ENCODE peak calls at places on chromosomes 16 and 17, in six cellular contexts. G is colonic mucosa, W is fibroblast of the aortic adventitia, I is A549, L is cardiac fibroblast, D is RWPE1. J is an unnamed sample.

GRCh38 chr17:78163881-78164747 is 4.3 kb upstream of the SYNGR2 start:
- DNase-seq in G (no peak), W (no peak), I (no peak), L (no peak), D (no peak), J (no peak)

GRCh38 chr17:17682293-17682736 is 1.1 kb downstream of the RAI1 start:
- DNase-seq in G (peak; percentile 51), W (peak; percentile 28), I (peak; percentile 58), L (peak; percentile 36), D (no peak), J (no peak)

GRCh38 chr17:49748791-49749190 is 15.1 kb downstream of the FAM117A start:
- DNase-seq in G (no peak), W (no peak), I (no peak), L (no peak), D (no peak), J (no peak)

GRCh38 chr16:84462296-84463210 is 41.9 kb downstream of the MEAK7 start:
- DNase-seq in G (no peak), W (no peak), I (no peak), L (no peak), D (no peak), J (no peak)

GRCh38 chr17:29179232-29180036 is 764 bp downstream of the MYO18A start:
- DNase-seq in G (peak; percentile 95), W (no peak), I (peak; percentile 84), L (no peak), D (peak; percentile 83), J (peak; percentile 35)

GRCh38 chr17:40922239-40922638 is 15.2 kb downstream of the KRT23 start:
- DNase-seq in G (no peak), W (peak; percentile 83), I (peak; percentile 80), L (peak; percentile 89), D (peak; percentile 56), J (no peak)

GRCh38 chr17:3944485-3945388 is 19.5 kb downstream of the ATP2A3 start:
- DNase-seq in G (peak; percentile 37), W (peak; percentile 49), I (peak; percentile 36), L (peak; percentile 30), D (peak; percentile 72), J (no peak)

GRCh38 chr17:80248894-80249710 is 11.6 kb upstream of the RNF213 start:
- DNase-seq in G (no peak), W (no peak), I (no peak), L (no peak), D (no peak), J (no peak)

GRCh38 chr16:22322021-22322471 is 24.8 kb downstream of the POLR3E start:
- DNase-seq in G (no peak), W (no peak), I (no peak), L (no peak), D (no peak), J (no peak)

GRCh38 chr17:1783834-1784611 is 22.2 kb downstream of the SERPINF1 start:
- DNase-seq in G (peak; percentile 52), W (peak; percentile 99), I (peak; percentile 68), L (peak; percentile 97), D (peak; percentile 61), J (no peak)

GRCh38 chr17:68100000-68100641 is 64.6 kb downstream of the KPNA2 start:
- DNase-seq in G (no peak), W (no peak), I (no peak), L (no peak), D (no peak), J (no peak)

GRCh38 chr16:24178496-24178895 is 77.6 kb upstream of the CACNG3 start:
- DNase-seq in G (no peak), W (no peak), I (no peak), L (no peak), D (peak; percentile 8), J (no peak)

GRCh38 chr16:58497468-58497867 is 2.5 kb upstream of the NDRG4 start:
- DNase-seq in G (no peak), W (no peak), I (no peak), L (no peak), D (no peak), J (no peak)

GRCh38 chr17:58242171-58242784 is 3.9 kb downstream of the LPO start:
- DNase-seq in G (no peak), W (no peak), I (no peak), L (no peak), D (no peak), J (no peak)

GRCh38 chr16:70391446-70391845 is 44.7 kb downstream of the DDX19A start:
- DNase-seq in G (no peak), W (no peak), I (no peak), L (no peak), D (no peak), J (no peak)

GRCh38 chr17:5788266-5788900 is 204.1 kb upstream of the NLRP1 start:
- DNase-seq in G (no peak), W (peak; percentile 11), I (no peak), L (peak; percentile 51), D (peak; percentile 67), J (no peak)

GRCh38 chr17:81685108-81685507 is 1.3 kb downstream of the HGS start:
- DNase-seq in G (no peak), W (peak; percentile 41), I (no peak), L (peak; percentile 82), D (peak; percentile 86), J (no peak)

GRCh38 chr17:14337596-14338079 is 36.8 kb downstream of the HS3ST3B1 start:
- DNase-seq in G (no peak), W (no peak), I (no peak), L (no peak), D (no peak), J (no peak)

GRCh38 chr16:51012396-51012795 is 138.7 kb downstream of the SALL1 start:
- DNase-seq in G (no peak), W (no peak), I (no peak), L (no peak), D (no peak), J (no peak)

GRCh38 chr16:17476414-17477259 is 5.9 kb upstream of the XYLT1 start:
- DNase-seq in G (peak; percentile 63), W (peak; percentile 81), I (peak; percentile 53), L (peak; percentile 73), D (peak; percentile 77), J (no peak)

GRCh38 chr17:11986939-11987329 is 10.3 kb downstream of the ZNF18 start:
- DNase-seq in G (no peak), W (peak; percentile 77), I (peak; percentile 66), L (peak; percentile 75), D (peak; percentile 41), J (no peak)

GRCh38 chr17:51275381-51275780 is 15.0 kb downstream of the UTP18 start:
- DNase-seq in G (no peak), W (peak; percentile 82), I (no peak), L (peak; percentile 78), D (no peak), J (no peak)

GRCh38 chr16:55257971-55258613 is 65.9 kb upstream of the IRX6 start:
- DNase-seq in G (peak; percentile 66), W (peak; percentile 65), I (peak; percentile 51), L (peak; percentile 34), D (peak; percentile 48), J (no peak)

GRCh38 chr17:21167303-21167702 is 40.5 kb downstream of the DHRS7B start:
- DNase-seq in G (no peak), W (peak; percentile 58), I (no peak), L (peak; percentile 20), D (no peak), J (no peak)

GRCh38 chr16:29820730-29821662 is 734 bp downstream of the MVP start:
- DNase-seq in G (peak; percentile 94), W (peak; percentile 66), I (peak; percentile 59), L (peak; percentile 45), D (peak; percentile 73), J (no peak)

GRCh38 chr17:77505460-77505769 is 364.6 kb downstream of the SEC14L1 start:
- DNase-seq in G (no peak), W (no peak), I (no peak), L (no peak), D (no peak), J (no peak)

GRCh38 chr17:27461192-27461859 is 5.1 kb downstream of the KSR1 start:
- DNase-seq in G (no peak), W (peak; percentile 41), I (no peak), L (no peak), D (no peak), J (no peak)

DNA sequence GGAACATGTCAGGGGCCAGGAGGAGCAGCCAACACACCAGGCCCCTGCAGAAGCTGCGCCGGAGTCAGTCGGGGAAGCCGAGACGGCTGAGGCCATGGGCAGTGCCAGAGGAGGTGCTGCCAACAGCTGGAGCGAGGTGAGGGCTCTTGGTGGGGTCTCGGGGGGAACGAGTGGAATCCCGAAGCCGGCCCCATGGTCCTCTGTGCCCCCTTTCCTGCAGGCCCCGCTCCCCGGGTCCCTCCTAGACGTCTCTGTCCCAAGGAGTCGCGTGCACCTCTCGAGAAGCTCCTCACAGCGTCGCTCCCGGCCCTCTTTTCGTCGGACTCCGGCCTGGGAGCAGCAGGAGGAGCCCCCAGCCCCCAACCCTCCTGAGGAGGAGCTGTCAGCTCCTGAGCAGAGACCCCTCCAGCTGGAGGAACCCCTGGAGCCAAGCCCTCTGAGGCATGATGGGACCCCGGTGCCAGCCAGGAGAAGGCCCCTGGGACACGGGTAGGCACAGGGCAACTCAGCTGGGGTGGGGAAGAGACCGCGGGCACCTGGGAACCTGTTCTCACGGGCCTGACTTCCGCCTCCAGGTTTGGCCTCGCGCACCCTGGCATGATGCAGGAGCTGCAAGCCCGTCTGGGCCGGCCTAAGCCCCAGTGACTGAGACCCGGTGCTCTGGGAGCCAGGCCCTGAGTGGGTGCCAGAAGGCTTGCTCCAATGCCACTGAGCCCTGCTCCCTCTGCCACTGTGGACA is 3.6 kb downstream of the APOBR start:
- DNase-seq in G (no peak), W (no peak), I (no peak), L (no peak), D (no peak), J (no peak)
- TF ChIP-seq CTCF in G (no peak), W (no peak), I (no peak), L (no peak), D (no peak), J (no peak)

GRCh38 chr17:64236827-64237403 is 26.1 kb downstream of the TEX2 start:
- DNase-seq in G (no peak), W (no peak), I (peak; percentile 15), L (no peak), D (no peak), J (no peak)
- TF ChIP-seq CTCF in G (no peak), W (peak; percentile 30), I (no peak), L (no peak), D (no peak), J (no peak)

DNA sequence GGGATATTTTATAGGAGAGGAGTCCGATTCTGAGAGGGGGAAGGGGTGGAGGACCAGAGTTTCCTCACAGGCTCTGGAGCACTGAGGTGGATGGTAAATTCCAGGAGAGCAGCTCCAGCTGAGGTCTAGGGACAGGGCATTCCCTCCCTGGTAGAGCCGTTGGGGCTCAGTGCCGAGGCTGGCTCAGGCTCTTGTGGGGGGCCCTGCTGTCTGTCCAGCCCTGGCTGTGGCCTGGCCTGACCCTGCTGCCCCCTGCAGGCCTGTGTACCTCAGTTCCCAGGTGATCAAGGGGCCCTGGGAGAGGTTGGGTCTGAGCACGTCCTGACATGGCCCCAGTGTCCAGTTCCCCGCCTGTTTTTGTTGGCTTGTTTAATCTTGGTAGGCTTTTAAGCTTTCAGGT is 16.8 kb downstream of the ZNF750 start:
- DNase-seq in G (no peak), W (no peak), I (no peak), L (no peak), D (peak; percentile 10), J (no peak)
- TF ChIP-seq CTCF in G (no peak), W (peak; percentile 19), I (peak; percentile 9), L (peak; percentile 27), D (no peak), J (no peak)

DNA sequence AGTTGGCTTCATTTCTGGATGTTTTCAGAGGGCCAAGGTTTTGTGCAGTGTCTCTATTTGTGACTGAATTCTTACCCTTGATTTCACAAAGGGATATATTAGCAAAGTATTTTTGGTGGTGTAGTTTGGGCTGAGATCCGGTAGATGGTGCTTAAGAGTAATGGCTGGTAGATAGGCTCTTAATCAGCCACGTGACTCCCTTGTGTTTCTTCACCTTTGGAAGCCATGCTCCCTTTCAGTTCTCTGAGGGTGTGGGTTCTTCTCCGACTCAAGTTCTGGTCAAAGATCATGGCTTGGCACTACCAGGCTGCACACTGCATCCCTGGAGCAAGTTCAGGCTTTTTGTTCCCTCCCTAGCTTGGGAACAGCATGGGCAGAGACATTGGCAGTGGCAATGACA is 887.3 kb downstream of the CDH8 start:
- DNase-seq in G (no peak), W (no peak), I (peak; percentile 7), L (no peak), D (peak; percentile 0), J (no peak)
- TF ChIP-seq CTCF in G (no peak), W (no peak), I (no peak), L (no peak), D (no peak), J (no peak)

J was measured in D721Med.